ENCODE peak calls at places on chromosomes 12 and 14, in four cellular contexts. One of them, this sample, is unnamed.

GRCh38 chr14:106665814-106666213 is 1139.4 kb downstream of the TMEM121 start:
- DNase-seq in CD4-positive, CD25-positive, alpha-beta regulatory T cell: no peak
- DNase-seq in astrocyte: no peak
- DNase-seq in retinal pigment epithelial cell: no peak
- DNase-seq in this sample: no peak

GRCh38 chr12:64181504-64182291 is 40.4 kb downstream of the KICS2 start:
- DNase-seq in astrocyte: peak
- DNase-seq in retinal pigment epithelial cell: peak
- DNase-seq in CD4-positive, CD25-positive, alpha-beta regulatory T cell: no peak
- DNase-seq in this sample: no peak

GRCh38 chr12:94710933-94711332 is 60.6 kb upstream of the TMCC3 start:
- DNase-seq in CD4-positive, CD25-positive, alpha-beta regulatory T cell: no peak
- DNase-seq in retinal pigment epithelial cell: no peak
- DNase-seq in astrocyte: no peak
- DNase-seq in this sample: peak

GRCh38 chr14:96844857-96845570 is 47.8 kb downstream of the VRK1 start:
- DNase-seq in CD4-positive, CD25-positive, alpha-beta regulatory T cell: no peak
- DNase-seq in astrocyte: no peak
- DNase-seq in retinal pigment epithelial cell: no peak
- DNase-seq in this sample: no peak

GRCh38 chr12:72995616-72996015 is 723.4 kb downstream of the TRHDE start:
- DNase-seq in CD4-positive, CD25-positive, alpha-beta regulatory T cell: no peak
- DNase-seq in retinal pigment epithelial cell: no peak
- DNase-seq in astrocyte: no peak
- DNase-seq in this sample: no peak

GRCh38 chr14:103905861-103906456 is 22.3 kb upstream of the TDRD9 start:
- DNase-seq in retinal pigment epithelial cell: no peak
- DNase-seq in astrocyte: no peak
- DNase-seq in CD4-positive, CD25-positive, alpha-beta regulatory T cell: no peak
- DNase-seq in this sample: peak

GRCh38 chr14:51139221-51139681 is 44.3 kb upstream of the TRIM9 start:
- DNase-seq in CD4-positive, CD25-positive, alpha-beta regulatory T cell: no peak
- DNase-seq in retinal pigment epithelial cell: no peak
- DNase-seq in astrocyte: no peak
- DNase-seq in this sample: no peak

GRCh38 chr12:78018939-78019338 is 188.2 kb downstream of the NAV3 start:
- DNase-seq in CD4-positive, CD25-positive, alpha-beta regulatory T cell: no peak
- DNase-seq in astrocyte: no peak
- DNase-seq in retinal pigment epithelial cell: no peak
- DNase-seq in this sample: no peak

GRCh38 chr12:51923506-51924365 is 16.4 kb downstream of the ACVRL1 start:
- DNase-seq in astrocyte: no peak
- DNase-seq in retinal pigment epithelial cell: no peak
- DNase-seq in CD4-positive, CD25-positive, alpha-beta regulatory T cell: peak
- DNase-seq in this sample: no peak

GRCh38 chr14:100292776-100293461 is 13.3 kb downstream of the SLC25A29 start:
- DNase-seq in retinal pigment epithelial cell: no peak
- DNase-seq in CD4-positive, CD25-positive, alpha-beta regulatory T cell: no peak
- DNase-seq in astrocyte: no peak
- DNase-seq in this sample: no peak

GRCh38 chr14:49679271-49679670 is 8.7 kb downstream of the POLE2 start:
- DNase-seq in retinal pigment epithelial cell: no peak
- DNase-seq in astrocyte: peak
- DNase-seq in CD4-positive, CD25-positive, alpha-beta regulatory T cell: no peak
- DNase-seq in this sample: no peak

GRCh38 chr12:22860926-22861325 is 236.0 kb downstream of the ETNK1 start:
- DNase-seq in astrocyte: no peak
- DNase-seq in CD4-positive, CD25-positive, alpha-beta regulatory T cell: no peak
- DNase-seq in retinal pigment epithelial cell: no peak
- DNase-seq in this sample: no peak

GRCh38 chr12:117361312-117361670 is at the start of gene NOS1:
- DNase-seq in astrocyte: no peak
- DNase-seq in CD4-positive, CD25-positive, alpha-beta regulatory T cell: no peak
- DNase-seq in retinal pigment epithelial cell: no peak
- DNase-seq in this sample: no peak
- H3K4me3 ChIP-seq in astrocyte: no peak
- H3K4me3 ChIP-seq in CD4-positive, CD25-positive, alpha-beta regulatory T cell: no peak
- H3K4me3 ChIP-seq in retinal pigment epithelial cell: no peak
- H3K4me3 ChIP-seq in this sample: no peak

GRCh38 chr14:58965601-58966000 is 222.9 kb upstream of the DAAM1 start:
- DNase-seq in CD4-positive, CD25-positive, alpha-beta regulatory T cell: no peak
- DNase-seq in astrocyte: no peak
- DNase-seq in retinal pigment epithelial cell: no peak
- DNase-seq in this sample: no peak
- H3K4me3 ChIP-seq in CD4-positive, CD25-positive, alpha-beta regulatory T cell: no peak
- H3K4me3 ChIP-seq in astrocyte: no peak
- H3K4me3 ChIP-seq in retinal pigment epithelial cell: no peak
- H3K4me3 ChIP-seq in this sample: no peak

DNA sequence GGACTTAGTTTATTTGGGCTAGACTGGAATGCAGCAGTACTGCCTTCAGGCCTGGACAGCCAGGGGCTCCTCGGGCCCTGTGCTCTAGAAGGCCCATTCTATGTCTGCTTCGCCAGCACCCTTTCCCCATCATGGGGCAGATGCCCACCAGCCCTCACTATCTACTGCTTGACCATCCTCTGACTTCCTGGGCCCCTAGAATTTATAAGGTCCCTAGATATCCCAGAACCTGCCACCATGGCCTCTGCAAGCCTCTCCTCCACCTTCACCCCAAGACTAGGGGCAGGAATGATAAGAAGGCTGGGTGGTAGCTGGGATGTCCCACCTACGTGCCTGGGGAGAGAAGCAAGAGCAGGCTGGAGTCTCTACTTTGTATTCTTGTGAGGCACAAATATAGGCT is 58.8 kb upstream of the STRN3 start:
- DNase-seq in astrocyte: no peak
- DNase-seq in CD4-positive, CD25-positive, alpha-beta regulatory T cell: no peak
- DNase-seq in retinal pigment epithelial cell: no peak
- DNase-seq in this sample: no peak
- H3K4me3 ChIP-seq in astrocyte: no peak
- H3K4me3 ChIP-seq in CD4-positive, CD25-positive, alpha-beta regulatory T cell: no peak
- H3K4me3 ChIP-seq in retinal pigment epithelial cell: no peak
- H3K4me3 ChIP-seq in this sample: no peak

DNA sequence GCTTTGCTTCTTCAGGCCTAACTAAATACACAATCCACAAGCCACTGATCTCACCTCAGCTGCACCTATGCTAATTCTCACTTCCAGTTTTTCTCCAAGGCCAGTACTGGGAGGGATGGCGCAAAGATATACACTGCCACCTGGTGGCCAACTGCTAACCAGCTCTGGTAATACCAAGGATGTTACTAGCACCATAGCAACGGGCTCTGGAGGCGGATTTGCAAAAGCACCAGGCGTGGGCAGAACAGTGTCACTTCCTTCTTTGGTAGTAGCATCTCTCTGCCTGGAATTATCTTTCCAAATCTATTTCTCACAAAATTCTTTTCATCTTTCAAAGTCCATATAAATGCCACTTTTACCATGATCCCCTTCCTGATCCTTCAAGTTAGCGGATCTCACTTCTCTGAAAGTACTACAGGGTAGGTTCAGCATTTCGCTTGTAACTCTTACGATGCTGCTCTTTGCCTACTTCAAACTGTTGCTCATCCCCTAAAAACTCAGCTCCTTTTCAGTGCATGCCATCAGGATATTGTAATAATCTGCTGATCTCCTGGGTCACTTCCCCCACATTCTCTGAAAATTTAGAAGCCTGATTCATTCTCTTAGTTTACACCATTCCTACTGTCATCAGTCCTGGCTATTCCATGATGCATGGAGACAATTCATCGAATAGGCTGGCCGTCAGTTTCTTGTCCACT is 37.1 kb upstream of the FOXJ2 start:
- DNase-seq in retinal pigment epithelial cell: no peak
- DNase-seq in CD4-positive, CD25-positive, alpha-beta regulatory T cell: peak
- DNase-seq in astrocyte: peak
- DNase-seq in this sample: peak
- H3K4me3 ChIP-seq in retinal pigment epithelial cell: no peak
- H3K4me3 ChIP-seq in CD4-positive, CD25-positive, alpha-beta regulatory T cell: peak
- H3K4me3 ChIP-seq in astrocyte: peak
- H3K4me3 ChIP-seq in this sample: no peak

GRCh38 chr12:92253301-92253700 is 107.7 kb upstream of the BTG1 start:
- DNase-seq in retinal pigment epithelial cell: no peak
- DNase-seq in CD4-positive, CD25-positive, alpha-beta regulatory T cell: no peak
- DNase-seq in astrocyte: peak
- DNase-seq in this sample: no peak

GRCh38 chr12:92244036-92244435 is 98.4 kb upstream of the BTG1 start:
- DNase-seq in retinal pigment epithelial cell: no peak
- DNase-seq in astrocyte: no peak
- DNase-seq in CD4-positive, CD25-positive, alpha-beta regulatory T cell: no peak
- DNase-seq in this sample: no peak

DNA sequence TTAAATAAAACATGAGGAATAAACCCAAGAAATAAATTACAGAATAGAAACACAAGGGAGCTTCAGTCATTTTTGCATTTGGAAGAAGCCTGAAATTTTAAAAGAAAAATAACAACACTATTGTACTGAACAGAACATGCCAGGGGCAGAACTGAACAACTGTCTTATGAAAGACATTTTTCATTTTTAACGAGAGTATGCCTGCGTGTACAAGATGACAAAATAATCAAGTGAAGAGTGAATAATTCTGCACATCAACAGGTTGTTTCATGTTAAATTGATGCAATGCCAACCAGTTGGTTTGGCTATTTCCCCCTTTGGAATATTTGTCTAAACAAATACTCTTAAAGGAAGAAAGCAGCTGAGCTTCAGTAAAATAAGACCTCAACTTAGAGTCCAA is 103.3 kb upstream of the BTG1 start:
- DNase-seq in CD4-positive, CD25-positive, alpha-beta regulatory T cell: no peak
- DNase-seq in astrocyte: no peak
- DNase-seq in retinal pigment epithelial cell: no peak
- DNase-seq in this sample: no peak
- H3K4me3 ChIP-seq in CD4-positive, CD25-positive, alpha-beta regulatory T cell: no peak
- H3K4me3 ChIP-seq in astrocyte: no peak
- H3K4me3 ChIP-seq in retinal pigment epithelial cell: no peak
- H3K4me3 ChIP-seq in this sample: no peak

GRCh38 chr14:99189201-99189801 is 82.7 kb downstream of the BCL11B start:
- DNase-seq in astrocyte: no peak
- DNase-seq in CD4-positive, CD25-positive, alpha-beta regulatory T cell: peak
- DNase-seq in retinal pigment epithelial cell: no peak
- DNase-seq in this sample: peak

GRCh38 chr14:99190696-99191662 is 81.0 kb downstream of the BCL11B start:
- DNase-seq in astrocyte: no peak
- DNase-seq in CD4-positive, CD25-positive, alpha-beta regulatory T cell: no peak
- DNase-seq in retinal pigment epithelial cell: no peak
- DNase-seq in this sample: no peak

GRCh38 chr14:99194136-99194535 is 77.9 kb downstream of the BCL11B start:
- DNase-seq in astrocyte: no peak
- DNase-seq in retinal pigment epithelial cell: no peak
- DNase-seq in CD4-positive, CD25-positive, alpha-beta regulatory T cell: no peak
- DNase-seq in this sample: no peak

GRCh38 chr14:99192823-99193222 is 79.2 kb downstream of the BCL11B start:
- DNase-seq in astrocyte: no peak
- DNase-seq in CD4-positive, CD25-positive, alpha-beta regulatory T cell: no peak
- DNase-seq in retinal pigment epithelial cell: no peak
- DNase-seq in this sample: no peak

DNA sequence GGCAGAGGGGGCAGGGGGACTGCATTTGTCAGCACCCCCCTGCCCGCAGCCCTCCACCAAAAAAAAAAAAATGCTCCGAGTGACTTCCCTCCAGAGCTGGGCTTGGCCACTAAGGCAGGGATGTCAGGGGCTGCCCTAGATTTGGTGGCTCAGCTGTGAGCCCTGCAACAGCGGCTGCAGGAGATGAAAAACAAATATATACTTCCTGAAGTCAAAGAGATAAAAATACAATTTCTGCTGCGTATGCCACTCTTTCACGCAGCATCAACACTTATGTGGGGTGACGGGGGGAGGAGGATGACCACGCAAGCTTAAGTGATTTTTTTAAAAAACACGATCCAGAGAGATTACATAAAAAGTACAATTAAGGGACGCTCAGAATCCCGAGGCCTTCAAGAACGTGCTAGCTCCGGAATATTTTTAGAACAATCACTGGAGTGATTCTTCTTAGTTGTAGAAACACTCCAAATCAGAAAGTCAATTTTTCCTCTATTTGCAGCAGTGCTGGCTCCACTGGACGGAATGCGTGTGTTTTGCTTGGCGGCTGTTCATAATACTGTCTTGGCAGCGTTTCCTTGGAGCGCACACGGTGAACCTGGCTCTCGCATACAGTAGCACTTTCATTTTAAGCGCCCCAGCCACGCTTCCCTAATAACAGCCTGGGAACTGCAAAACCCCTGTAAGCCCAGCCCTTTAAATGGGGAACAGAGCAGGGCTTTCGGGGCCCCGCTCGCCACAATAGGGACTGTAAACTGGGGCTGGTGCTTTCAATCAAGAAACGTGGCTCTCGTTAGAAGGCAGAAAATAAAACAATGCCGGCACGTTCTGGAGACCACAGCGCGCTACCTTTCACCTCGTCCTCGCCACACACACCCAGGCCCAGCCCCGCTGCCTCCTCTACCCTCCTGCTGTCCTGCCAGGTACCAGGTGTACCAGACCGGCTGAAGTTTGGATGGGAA is 80.1 kb downstream of the BCL11B start:
- DNase-seq in CD4-positive, CD25-positive, alpha-beta regulatory T cell: peak
- DNase-seq in retinal pigment epithelial cell: peak
- DNase-seq in astrocyte: peak
- DNase-seq in this sample: peak
- H3K4me3 ChIP-seq in CD4-positive, CD25-positive, alpha-beta regulatory T cell: peak
- H3K4me3 ChIP-seq in retinal pigment epithelial cell: peak
- H3K4me3 ChIP-seq in astrocyte: peak
- H3K4me3 ChIP-seq in this sample: peak